ENCODE peak calls at places on chromosomes 1 and 21, in six cellular contexts. C is H1, J is MM.1S, W is hepatocyte, R is mammary epithelial cell, E is neural progenitor cell. O is an unnamed sample. For H3K4me1 and H3K9me3, the result is how much of the 10 kb centered on the place peaks cover.

GRCh38 chr21:35198004-35198403 is 148.9 kb upstream of the RUNX1 start:
- DNase-seq in C (no peak), J (no peak), W (peak), R (peak), E (no peak), O (peak)

GRCh38 chr1:236304682-236305081 is 22.9 kb upstream of the ERO1B start:
- DNase-seq in C (no peak), J (no peak), W (no peak), R (no peak), E (no peak), O (no peak)

GRCh38 chr1:15703562-15703961 is 19.4 kb downstream of the PLEKHM2 start:
- DNase-seq in C (no peak), J (no peak), W (peak), R (peak), E (no peak), O (peak)

GRCh38 chr1:204858381-204858821 is 12.3 kb upstream of the NFASC start:
- DNase-seq in C (no peak), J (no peak), W (no peak), R (no peak), E (peak), O (no peak)

GRCh38 chr1:50251592-50252165 is 143.0 kb downstream of the ELAVL4 start:
- DNase-seq in C (no peak), J (no peak), W (no peak), R (no peak), E (peak), O (no peak)

GRCh38 chr1:7646981-7647901 is 123.9 kb upstream of the VAMP3 start:
- DNase-seq in C (no peak), J (peak), W (peak), R (peak), E (peak), O (no peak)

GRCh38 chr1:84862810-84863251 is 30.2 kb downstream of the LPAR3 start:
- DNase-seq in C (no peak), J (peak), W (no peak), R (peak), E (no peak), O (peak)

GRCh38 chr1:73205294-73205973 is 923.1 kb upstream of the NEGR1 start:
- DNase-seq in C (no peak), J (no peak), W (no peak), R (no peak), E (peak), O (no peak)

GRCh38 chr1:116881879-116882520 is 27.7 kb upstream of the PTGFRN start:
- DNase-seq in C (no peak), J (no peak), W (peak), R (peak), E (peak), O (peak)

GRCh38 chr21:45109831-45110492 is 35.6 kb downstream of the ADARB1 start:
- DNase-seq in C (no peak), J (peak), W (no peak), R (no peak), E (no peak), O (peak)

GRCh38 chr1:17259233-17259873 is 10.5 kb downstream of the PADI3 start:
- DNase-seq in C (no peak), J (no peak), W (no peak), R (no peak), E (no peak), O (peak)

GRCh38 chr1:173479649-173480048 is 2.5 kb downstream of the PRDX6 start:
- DNase-seq in C (no peak), J (no peak), W (peak), R (no peak), E (no peak), O (peak)

GRCh38 chr1:154445040-154445472 is 39.9 kb downstream of the IL6R start:
- DNase-seq in C (no peak), J (peak), W (no peak), R (peak), E (no peak), O (peak)

GRCh38 chr1:75345538-75346292 is 211.5 kb downstream of the LHX8 start:
- DNase-seq in C (no peak), J (no peak), W (no peak), R (peak), E (no peak), O (peak)

GRCh38 chr21:37176716-37177115 is 90.4 kb downstream of the VPS26C start:
- DNase-seq in C (no peak), J (no peak), W (no peak), R (peak), E (no peak), O (no peak)

GRCh38 chr21:45413922-45414321 is 9.0 kb downstream of the COL18A1 start:
- DNase-seq in C (no peak), J (no peak), W (peak), R (no peak), E (no peak), O (no peak)

GRCh38 chr1:26321315-26322041 is 3.7 kb downstream of the CD52 start:
- DNase-seq in C (peak), J (peak), W (peak), R (peak), E (peak), O (peak)

GRCh38 chr21:26487981-26488480 is 85.1 kb downstream of the CYYR1 start:
- DNase-seq in C (no peak), J (no peak), W (no peak), R (no peak), E (no peak), O (no peak)

GRCh38 chr1:40808909-40809308 is 25.3 kb downstream of the KCNQ4 start:
- DNase-seq in C (no peak), J (no peak), W (no peak), R (no peak), E (no peak), O (no peak)

GRCh38 chr1:89454845-89455521 is 69.6 kb upstream of the LRRC8B start:
- DNase-seq in C (no peak), J (peak), W (peak), R (peak), E (peak), O (peak)

GRCh38 chr1:230163719-230164118 is 96.7 kb downstream of the GALNT2 start:
- DNase-seq in C (no peak), J (no peak), W (no peak), R (no peak), E (no peak), O (no peak)
- H3K4me1 ChIP-seq in C (under half), J (under half), W (under half), R (under half), E (under half), O (under half)

DNA sequence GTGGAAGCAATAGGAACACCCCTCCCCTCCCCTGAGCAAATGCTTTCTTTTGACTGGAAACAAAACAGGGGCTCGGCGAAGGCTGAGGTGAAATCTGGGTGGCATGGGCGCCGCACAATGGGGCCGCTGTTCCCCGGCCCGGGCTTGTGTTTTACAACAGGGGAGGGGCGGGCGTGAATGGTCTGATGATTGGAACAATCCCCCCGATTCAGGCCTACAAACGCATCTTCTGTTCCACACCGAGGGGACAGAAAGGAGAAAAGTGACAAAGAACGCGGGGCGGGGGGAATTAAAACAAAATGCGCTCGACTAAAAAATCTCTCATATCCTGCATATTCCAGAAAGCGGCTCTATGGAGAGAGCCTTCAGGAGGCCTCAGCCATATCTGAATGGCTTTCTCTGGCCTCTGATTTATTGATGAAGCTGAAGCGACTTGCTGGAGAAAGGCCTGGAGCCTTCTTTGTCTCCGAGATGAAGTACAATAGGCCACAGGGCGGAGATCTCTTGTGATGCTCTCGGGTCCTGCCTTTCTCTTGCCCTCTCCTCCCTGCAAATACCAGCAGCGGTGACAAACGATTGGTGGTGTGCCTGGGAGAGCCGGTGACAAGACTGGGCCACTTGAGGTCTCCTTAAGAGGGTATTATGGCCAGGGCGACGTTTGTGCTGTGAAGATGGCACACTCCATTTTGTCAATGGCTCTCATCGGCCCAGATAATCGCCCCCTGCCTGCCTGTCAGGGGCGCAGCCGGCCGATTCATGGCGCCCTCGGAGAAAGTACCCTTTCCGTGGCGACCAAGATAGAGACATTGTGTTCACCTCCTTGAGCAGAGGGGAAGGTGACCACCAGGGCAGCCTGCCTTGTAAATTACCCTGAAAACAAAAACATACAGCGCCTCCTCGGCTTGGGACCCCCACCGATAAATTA is 47.1 kb upstream of the OLIG2 start:
- DNase-seq in C (no peak), J (no peak), W (no peak), R (no peak), E (peak), O (no peak)
- TF ChIP-seq EZH2 in C (no peak), J (no peak), W (no peak), R (no peak), E (no peak), O (no peak)

GRCh38 chr1:160539896-160540858 is 17.1 kb upstream of the SLAMF6 start:
- DNase-seq in C (no peak), J (peak), W (peak), R (no peak), E (no peak), O (no peak)

GRCh38 chr1:160538985-160539651 is 16.1 kb upstream of the SLAMF6 start:
- DNase-seq in C (no peak), J (peak), W (peak), R (peak), E (no peak), O (no peak)

GRCh38 chr1:160537714-160538665 is 14.9 kb upstream of the SLAMF6 start:
- DNase-seq in C (no peak), J (no peak), W (no peak), R (no peak), E (no peak), O (no peak)

GRCh38 chr1:160540859-160541233 is 17.8 kb upstream of the SLAMF6 start:
- DNase-seq in C (no peak), J (no peak), W (no peak), R (no peak), E (no peak), O (no peak)

GRCh38 chr1:160534823-160535605 is 12.0 kb upstream of the SLAMF6 start:
- DNase-seq in C (no peak), J (no peak), W (no peak), R (no peak), E (no peak), O (no peak)
- H3K9me3 ChIP-seq in C (under half), J (under half), W (under half), R (under half), E (under half), O (under half)

DNA sequence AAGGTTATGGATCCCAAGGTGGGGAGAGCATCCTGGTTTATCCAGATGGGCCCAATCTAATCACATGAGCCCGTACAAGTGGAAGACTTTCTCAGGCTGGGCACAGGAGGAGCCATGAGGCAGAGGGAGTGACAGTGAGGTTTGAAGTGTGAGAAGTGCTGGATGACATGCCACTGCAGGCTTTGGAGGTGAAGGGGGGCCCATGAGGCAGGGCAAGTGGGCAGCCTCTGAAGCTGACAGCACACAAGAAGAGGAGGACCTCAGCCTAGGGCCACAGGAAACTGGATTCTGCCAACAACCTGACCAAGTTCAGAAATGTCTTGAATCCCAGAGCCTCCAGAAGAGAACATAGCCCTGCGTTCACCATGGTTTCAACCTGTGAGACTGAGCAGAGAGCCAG is 311.6 kb downstream of the DISC1 start:
- DNase-seq in C (no peak), J (no peak), W (no peak), R (no peak), E (no peak), O (no peak)
- H3K4me1 ChIP-seq in C (under half), J (under half), W (under half), R (under half), E (under half), O (under half)

GRCh38 chr1:67061266-67061665 is 7.3 kb upstream of the SLC35D1 start:
- DNase-seq in C (no peak), J (no peak), W (no peak), R (no peak), E (no peak), O (no peak)
- TF ChIP-seq EZH2 in C (no peak), J (no peak), W (no peak), R (no peak), E (no peak), O (no peak)

GRCh38 chr1:164165466-164165865 is 393.5 kb upstream of the PBX1 start:
- DNase-seq in C (no peak), J (no peak), W (no peak), R (no peak), E (no peak), O (no peak)
- H3K9me3 ChIP-seq in C (under half), J (under half), W (under half), R (under half), E (under half), O (under half)

GRCh38 chr1:109922326-109922725 is 11.7 kb downstream of the CSF1 start:
- DNase-seq in C (no peak), J (no peak), W (no peak), R (no peak), E (no peak), O (no peak)

GRCh38 chr1:109923946-109924275 is 13.3 kb downstream of the CSF1 start:
- DNase-seq in C (no peak), J (no peak), W (no peak), R (no peak), E (no peak), O (no peak)

GRCh38 chr1:109925159-109925990 is 14.7 kb downstream of the CSF1 start:
- DNase-seq in C (no peak), J (no peak), W (no peak), R (no peak), E (no peak), O (no peak)

GRCh38 chr1:109923131-109923945 is 12.7 kb downstream of the CSF1 start:
- DNase-seq in C (peak), J (peak), W (no peak), R (no peak), E (peak), O (no peak)

DNA sequence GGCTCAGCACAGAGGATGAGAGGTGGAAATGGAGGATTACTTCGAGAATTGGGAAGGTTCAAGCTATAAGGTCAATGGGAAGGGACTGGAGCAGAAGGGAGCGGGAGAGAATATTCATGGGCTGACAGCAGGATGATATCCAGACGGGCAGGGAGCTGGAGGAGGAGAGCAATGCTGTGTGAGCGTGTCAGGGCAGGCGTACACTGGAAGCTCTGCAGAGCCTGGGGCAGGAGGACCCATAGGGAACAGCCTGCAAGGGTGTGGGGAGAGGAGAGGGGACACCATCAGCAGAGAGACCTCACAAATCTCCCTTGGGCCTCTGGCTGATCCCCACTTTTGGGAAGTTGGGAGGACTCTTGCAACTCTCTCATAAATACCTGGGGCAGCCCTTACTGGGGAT is 13.7 kb downstream of the CSF1 start:
- DNase-seq in C (no peak), J (no peak), W (no peak), R (peak), E (no peak), O (no peak)
- H3K4me1 ChIP-seq in C (under half), J (under half), W (under half), R (under half), E (under half), O (under half)

O was measured in astrocyte.